ENCODE peak calls at places on chromosomes 4 and X, in five cellular contexts. T, Y, I, U and Z are unnamed samples.

GRCh38 chrX:46257451-46257879 is 287.8 kb downstream of the ZNF674 start:
- DNase-seq in U (no peak), I (no peak), Y (no peak), T (no peak), Z (no peak)

GRCh38 chr4:96833831-96834230 is 993.9 kb downstream of the PDHA2 start:
- DNase-seq in T (no peak), Y (no peak), U (no peak), I (no peak), Z (no peak)

GRCh38 chr4:29310252-29310651 is 1409.9 kb upstream of the PCDH7 start:
- DNase-seq in T (no peak), U (no peak), I (no peak), Y (peak), Z (no peak)

GRCh38 chrX:2360731-2361130 is 140.0 kb downstream of the DHRSX start:
- DNase-seq in U (no peak), T (no peak), Y (no peak), I (no peak), Z (no peak)

GRCh38 chr4:70239497-70239896 is 2.9 kb upstream of the CSN3 start:
- DNase-seq in I (no peak), T (no peak), U (no peak), Y (no peak), Z (no peak)

GRCh38 chrX:50644496-50644895 is 169.5 kb downstream of the SHROOM4 start:
- DNase-seq in T (no peak), U (no peak), I (no peak), Y (no peak), Z (no peak)

GRCh38 chrX:116111934-116112595 is 58.5 kb upstream of the AGTR2 start:
- DNase-seq in I (no peak), T (no peak), Y (no peak), U (no peak), Z (no peak)

GRCh38 chr4:16914208-16914607 is 15.8 kb upstream of the LDB2 start:
- DNase-seq in T (no peak), Y (peak), U (no peak), I (no peak), Z (no peak)

GRCh38 chrX:69088171-69088938 is 76.9 kb downstream of the PJA1 start:
- DNase-seq in T (peak), I (no peak), U (no peak), Y (peak), Z (no peak)

GRCh38 chr4:4480685-4481393 is 61.0 kb downstream of the STX18 start:
- DNase-seq in U (no peak), T (no peak), Y (peak), I (no peak), Z (peak)

GRCh38 chr4:99668472-99668871 is 10.8 kb upstream of the C4orf54 start:
- DNase-seq in T (no peak), Y (no peak), U (no peak), I (no peak), Z (no peak)

GRCh38 chrX:136028383-136028984 is 43.2 kb downstream of the SLC9A6 start:
- DNase-seq in I (no peak), Y (peak), U (no peak), T (no peak), Z (no peak)

GRCh38 chr4:41418444-41418843 is 119.5 kb upstream of the LIMCH1 start:
- DNase-seq in Y (peak), I (peak), T (no peak), U (no peak), Z (peak)

GRCh38 chr4:76809594-76810305 is 88.2 kb downstream of the SOWAHB start:
- DNase-seq in I (no peak), Y (peak), T (no peak), U (no peak), Z (no peak)

GRCh38 chr4:113781439-113782040 is 20.0 kb upstream of the CAMK2D start:
- DNase-seq in U (no peak), T (no peak), I (no peak), Y (peak), Z (no peak)

GRCh38 chr4:73067971-73068394 is 1.5 kb downstream of the COX18 start:
- DNase-seq in I (no peak), Y (peak), U (no peak), T (no peak), Z (no peak)

DNA sequence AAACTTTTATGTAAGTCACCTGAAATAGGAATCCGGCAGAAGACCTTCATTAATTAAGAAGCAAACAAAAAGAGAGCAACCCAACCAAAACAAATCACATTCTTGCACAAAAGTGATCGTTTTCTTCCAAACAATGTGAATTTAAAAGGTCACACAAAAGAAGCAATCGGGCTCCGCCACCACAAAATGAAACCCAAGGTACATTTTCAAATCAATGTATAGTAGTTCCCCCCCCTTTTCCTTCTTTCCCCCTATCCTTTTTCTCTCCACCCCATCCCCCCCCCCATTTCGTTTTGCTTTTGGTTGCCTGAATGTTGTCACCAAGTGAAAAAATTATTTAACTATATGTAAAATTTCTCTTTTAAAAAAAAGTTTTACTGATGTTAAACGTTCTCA is 2.2 kb downstream of the MAB21L2 start:
- DNase-seq in T (no peak), U (no peak), Y (no peak), I (no peak), Z (no peak)
- H3K4me3 ChIP-seq in T (no peak), U (no peak), Y (peak), I (peak), Z (peak)

GRCh38 chr4:185139736-185140135 is 3.3 kb upstream of the SLC25A4 start:
- DNase-seq in Y (no peak), I (no peak), U (no peak), T (no peak), Z (no peak)
- H3K27ac ChIP-seq in Y (no peak), I (peak), U (no peak), T (no peak), Z (no peak)

DNA sequence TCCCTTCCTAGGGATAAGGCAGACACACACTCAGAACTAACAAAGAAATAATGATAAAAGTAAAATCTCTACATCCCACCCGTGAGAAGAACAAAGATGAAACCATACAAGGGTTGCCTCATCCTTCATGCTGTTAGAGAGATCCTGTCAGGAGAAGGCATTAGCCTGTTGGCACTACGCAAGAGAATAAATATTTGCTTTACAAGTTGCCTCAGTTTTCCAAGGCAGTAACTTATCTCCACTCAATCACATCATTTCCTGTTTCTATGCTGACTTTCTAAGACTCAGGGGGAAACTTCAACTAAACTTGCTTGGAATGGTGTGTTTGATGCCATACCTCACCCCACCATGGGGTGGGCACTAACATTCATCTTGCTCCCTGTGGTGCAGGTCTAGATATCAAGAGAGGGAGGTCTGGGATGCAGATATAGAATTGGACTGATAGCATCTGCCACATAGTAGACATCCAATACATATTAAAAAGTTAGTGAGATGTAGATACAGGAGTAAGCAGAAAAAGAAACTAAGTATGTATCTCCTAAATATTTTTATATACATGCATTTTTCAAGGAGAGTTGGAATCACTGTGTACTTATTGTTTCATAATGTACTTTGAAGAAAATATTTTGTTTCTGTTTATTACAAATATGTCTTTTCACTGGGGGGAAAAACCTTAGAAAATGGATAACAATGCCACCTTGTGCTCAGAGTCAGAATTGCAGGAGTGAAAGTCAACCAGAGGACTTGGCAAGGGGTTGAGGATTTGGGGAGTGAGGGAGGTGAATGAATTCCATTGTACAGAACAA is 57.2 kb upstream of the BEX4 start:
- DNase-seq in T (no peak), I (no peak), Y (peak), U (no peak), Z (peak)
- TF ChIP-seq CTCF in T (peak), I (peak), Y (peak), U (peak), Z (peak)

DNA sequence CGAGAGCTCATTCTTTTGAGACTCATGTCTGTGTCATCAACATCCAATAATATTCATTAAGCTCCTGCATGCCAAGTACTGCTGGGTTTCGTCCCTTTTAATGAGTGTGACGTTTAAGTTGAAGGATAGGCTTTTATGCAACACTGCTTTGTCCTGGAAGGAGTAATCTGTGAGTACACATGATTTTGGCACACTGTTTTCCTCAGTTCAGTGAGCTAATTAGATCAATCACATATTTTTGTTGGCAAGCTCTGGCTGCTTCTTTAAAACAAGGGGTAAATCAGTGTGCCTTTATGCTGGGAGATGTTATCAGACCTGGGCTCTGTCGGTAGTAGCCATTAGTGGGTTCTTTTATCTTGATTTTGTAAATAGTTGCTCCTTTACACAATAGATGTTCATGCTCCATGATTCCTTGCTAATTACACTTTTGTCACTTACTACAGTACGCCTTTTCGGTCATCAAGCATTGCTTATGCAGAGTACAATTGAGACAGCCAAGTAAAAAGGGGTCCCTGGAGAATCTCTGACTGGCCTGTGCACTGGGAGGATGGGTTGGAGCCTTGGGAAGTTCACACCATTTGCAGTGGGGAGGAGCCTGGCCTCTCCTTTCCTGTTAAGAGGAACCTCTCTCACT is 132.6 kb downstream of the FHIP1A start:
- DNase-seq in I (no peak), Y (peak), U (no peak), T (peak), Z (no peak)
- H3K4me3 ChIP-seq in I (no peak), Y (no peak), U (no peak), T (no peak), Z (no peak)

DNA sequence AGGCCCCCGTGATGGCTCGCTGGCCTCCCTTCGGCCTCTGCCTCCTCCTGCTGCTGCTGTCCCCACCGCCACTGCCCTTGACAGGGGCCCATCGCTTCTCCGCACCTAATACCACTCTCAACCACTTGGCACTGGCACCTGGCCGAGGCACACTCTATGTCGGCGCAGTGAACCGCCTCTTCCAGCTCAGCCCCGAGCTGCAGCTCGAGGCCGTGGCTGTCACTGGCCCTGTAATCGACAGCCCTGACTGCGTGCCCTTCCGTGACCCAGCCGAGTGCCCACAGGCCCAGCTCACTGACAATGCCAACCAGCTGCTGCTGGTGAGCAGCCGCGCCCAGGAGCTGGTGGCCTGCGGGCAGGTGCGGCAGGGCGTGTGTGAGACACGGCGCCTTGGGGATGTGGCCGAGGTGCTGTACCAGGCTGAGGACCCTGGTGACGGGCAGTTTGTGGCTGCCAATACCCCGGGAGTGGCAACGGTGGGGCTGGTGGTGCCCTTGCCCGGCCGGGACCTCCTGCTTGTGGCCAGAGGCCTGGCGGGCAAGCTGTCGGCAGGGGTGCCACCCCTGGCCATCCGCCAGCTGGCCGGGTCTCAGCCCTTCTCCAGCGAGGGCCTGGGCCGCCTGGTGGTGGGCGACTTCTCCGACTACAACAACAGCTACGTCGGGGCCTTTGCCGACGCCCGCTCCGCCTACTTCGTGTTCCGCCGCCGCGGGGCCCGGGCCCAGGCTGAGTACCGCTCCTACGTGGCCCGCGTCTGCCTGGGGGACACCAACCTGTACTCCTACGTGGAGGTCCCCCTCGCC is 3.0 kb downstream of the PLXNB3 start:
- DNase-seq in U (no peak), T (peak), Y (no peak), I (peak), Z (no peak)
- H3K27ac ChIP-seq in U (no peak), T (no peak), Y (peak), I (no peak), Z (peak)

DNA sequence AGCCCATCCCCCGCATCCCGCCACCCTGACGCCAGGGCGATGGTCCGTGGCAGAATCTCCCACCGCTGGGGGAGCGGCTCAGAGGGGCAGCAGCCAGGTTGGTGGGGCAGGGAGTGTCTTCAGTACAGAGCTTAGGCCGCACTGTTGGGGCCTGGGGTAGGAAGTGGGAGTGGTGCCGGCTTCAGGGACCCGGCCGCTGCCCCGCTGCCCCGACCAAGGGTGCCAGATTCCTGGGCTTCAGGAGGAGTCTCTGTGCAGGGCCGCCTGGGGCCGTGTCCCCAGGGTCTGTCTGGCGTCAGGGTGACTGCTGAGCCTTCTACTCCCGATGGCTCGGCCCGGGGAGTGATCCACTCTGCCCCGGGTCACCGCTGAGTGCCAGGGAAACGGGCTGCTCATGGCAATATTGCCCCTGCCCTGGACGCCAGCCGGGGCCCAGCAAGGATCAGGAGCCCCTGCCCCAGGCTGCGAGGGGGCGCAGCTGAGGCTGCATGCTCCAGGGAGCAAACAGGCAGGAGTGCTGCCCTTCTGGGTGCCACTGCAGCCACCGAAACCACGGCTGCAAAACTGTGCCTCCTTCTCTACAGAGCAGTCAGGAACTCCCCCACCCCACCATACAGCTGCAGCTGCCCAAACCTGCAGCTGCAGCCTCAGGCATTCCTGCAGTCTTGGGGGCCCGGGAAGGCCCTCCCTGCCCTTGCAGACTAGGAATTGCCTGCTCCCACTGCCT is 1206.1 kb downstream of the ARAP2 start:
- DNase-seq in I (no peak), T (no peak), U (no peak), Y (no peak), Z (no peak)
- TF ChIP-seq CTCF in I (no peak), T (no peak), U (no peak), Y (no peak), Z (no peak)

GRCh38 chr4:81214518-81215218 is 354 bp downstream of the PRKG2 start:
- DNase-seq in T (no peak), Y (peak), I (no peak), U (no peak), Z (no peak)
- H3K4me3 ChIP-seq in T (peak), Y (peak), I (peak), U (no peak), Z (peak)

GRCh38 chrX:40100537-40101429 is 3.0 kb upstream of the BCOR start:
- DNase-seq in U (no peak), T (no peak), Y (no peak), I (no peak), Z (no peak)
- H3K27ac ChIP-seq in U (no peak), T (peak), Y (no peak), I (no peak), Z (no peak)

GRCh38 chrX:40468033-40468979 is 112.5 kb upstream of the ATP6AP2 start:
- DNase-seq in I (peak), U (peak), Y (peak), T (no peak), Z (peak)
- TF ChIP-seq CTCF in I (peak), U (no peak), Y (no peak), T (no peak), Z (peak)